ENCODE peak calls at places on chromosomes 1 and 21, in six cellular contexts. One of them, this sample, is unnamed.

GRCh38 chr1:206467915-206468314 is 2.4 kb upstream of the IKBKE start:
- DNase-seq in neuronal stem cell: no peak
- DNase-seq in trophoblast cell: peak; percentile 49
- DNase-seq in IMR-90: peak; percentile 40
- DNase-seq in H1: no peak
- DNase-seq in H9: no peak
- DNase-seq in this sample: no peak

GRCh38 chr1:82366694-82367093 is 566.0 kb downstream of the ADGRL2 start:
- DNase-seq in H1: no peak
- DNase-seq in neuronal stem cell: no peak
- DNase-seq in IMR-90: no peak
- DNase-seq in trophoblast cell: no peak
- DNase-seq in H9: no peak
- DNase-seq in this sample: no peak

GRCh38 chr1:99266731-99267130 is 2.4 kb downstream of the PLPPR4 start:
- DNase-seq in neuronal stem cell: no peak
- DNase-seq in H1: no peak
- DNase-seq in H9: no peak
- DNase-seq in IMR-90: peak; percentile 96
- DNase-seq in trophoblast cell: no peak
- DNase-seq in this sample: no peak

GRCh38 chr1:115193026-115193425 is 103.7 kb upstream of the TSPAN2 start:
- DNase-seq in H1: no peak
- DNase-seq in trophoblast cell: no peak
- DNase-seq in H9: no peak
- DNase-seq in IMR-90: no peak
- DNase-seq in neuronal stem cell: no peak
- DNase-seq in this sample: no peak

GRCh38 chr1:161200992-161201827 is 957 bp upstream of the NDUFS2 start:
- DNase-seq in IMR-90: peak; percentile 69
- DNase-seq in H1: no peak
- DNase-seq in trophoblast cell: no peak
- DNase-seq in neuronal stem cell: no peak
- DNase-seq in H9: no peak
- DNase-seq in this sample: no peak

GRCh38 chr1:231660198-231660597 is 33.6 kb downstream of the DISC1 start:
- DNase-seq in trophoblast cell: no peak
- DNase-seq in neuronal stem cell: no peak
- DNase-seq in H9: no peak
- DNase-seq in IMR-90: no peak
- DNase-seq in H1: no peak
- DNase-seq in this sample: no peak

GRCh38 chr1:184973308-184974085 is 811 bp downstream of the NIBAN1 start:
- DNase-seq in trophoblast cell: peak; percentile 65
- DNase-seq in H9: peak; percentile 61
- DNase-seq in IMR-90: peak; percentile 82
- DNase-seq in H1: no peak
- DNase-seq in neuronal stem cell: peak; percentile 27
- DNase-seq in this sample: peak; percentile 74

GRCh38 chr1:6239950-6240768 is 3.8 kb upstream of the HES3 start:
- DNase-seq in H9: peak; percentile 63
- DNase-seq in H1: no peak
- DNase-seq in neuronal stem cell: no peak
- DNase-seq in IMR-90: peak; percentile 36
- DNase-seq in trophoblast cell: no peak
- DNase-seq in this sample: peak; percentile 60

GRCh38 chr1:232292818-232293217 is 337.1 kb downstream of the SIPA1L2 start:
- DNase-seq in IMR-90: no peak
- DNase-seq in H1: no peak
- DNase-seq in trophoblast cell: peak; percentile 41
- DNase-seq in neuronal stem cell: no peak
- DNase-seq in H9: no peak
- DNase-seq in this sample: no peak

GRCh38 chr1:16109571-16109970 is 36.1 kb upstream of the FAM131C start:
- DNase-seq in neuronal stem cell: no peak
- DNase-seq in H1: no peak
- DNase-seq in trophoblast cell: no peak
- DNase-seq in IMR-90: peak; percentile 32
- DNase-seq in H9: no peak
- DNase-seq in this sample: no peak

GRCh38 chr1:34865573-34865972 is 6.0 kb upstream of the SMIM12 start:
- DNase-seq in neuronal stem cell: no peak
- DNase-seq in H1: no peak
- DNase-seq in IMR-90: no peak
- DNase-seq in trophoblast cell: no peak
- DNase-seq in H9: no peak
- DNase-seq in this sample: no peak
- H3K18ac ChIP-seq in neuronal stem cell: peak overlapping the region; percentile 86
- H3K18ac ChIP-seq in H1: no peak overlapping the region
- H3K18ac ChIP-seq in IMR-90: no peak overlapping the region
- H3K18ac ChIP-seq in trophoblast cell: no peak overlapping the region
- H3K18ac ChIP-seq in H9: no peak overlapping the region
- H3K18ac ChIP-seq in this sample: peak overlapping the region; percentile 85

DNA sequence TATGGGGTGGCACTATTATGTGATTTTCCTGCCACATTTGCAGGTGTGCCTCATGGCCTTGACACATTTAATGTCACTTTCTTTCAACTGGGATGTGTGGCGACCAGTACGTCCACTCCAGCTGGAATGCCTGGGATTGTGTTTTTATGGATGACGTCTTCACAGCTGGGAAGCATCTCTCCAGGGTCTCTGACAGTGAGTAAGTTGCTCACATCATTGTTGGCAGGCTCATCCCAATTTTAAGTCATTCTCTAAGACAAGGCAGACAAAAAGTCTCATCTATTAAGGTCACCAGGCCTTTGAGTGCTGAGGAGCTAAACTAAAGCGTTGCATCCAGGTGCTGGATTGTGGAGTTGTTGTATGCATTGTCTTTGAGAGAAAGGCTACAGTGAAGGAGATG is 43.3 kb downstream of the RUNX1 start:
- DNase-seq in IMR-90: no peak
- DNase-seq in neuronal stem cell: no peak
- DNase-seq in H1: no peak
- DNase-seq in trophoblast cell: no peak
- DNase-seq in H9: no peak
- DNase-seq in this sample: no peak
- H3K18ac ChIP-seq in IMR-90: peak overlapping the region; percentile 90
- H3K18ac ChIP-seq in neuronal stem cell: no peak overlapping the region
- H3K18ac ChIP-seq in H1: no peak overlapping the region
- H3K18ac ChIP-seq in trophoblast cell: no peak overlapping the region
- H3K18ac ChIP-seq in H9: no peak overlapping the region
- H3K18ac ChIP-seq in this sample: no peak overlapping the region

GRCh38 chr1:198174297-198174696 is 17.5 kb downstream of the NEK7 start:
- DNase-seq in IMR-90: peak; percentile 43
- DNase-seq in trophoblast cell: no peak
- DNase-seq in neuronal stem cell: no peak
- DNase-seq in H1: no peak
- DNase-seq in H9: no peak
- DNase-seq in this sample: no peak

GRCh38 chr1:198168180-198168579 is 11.4 kb downstream of the NEK7 start:
- DNase-seq in neuronal stem cell: no peak
- DNase-seq in H1: no peak
- DNase-seq in trophoblast cell: no peak
- DNase-seq in IMR-90: peak; percentile 75
- DNase-seq in H9: no peak
- DNase-seq in this sample: no peak

GRCh38 chr1:198169704-198170103 is 12.9 kb downstream of the NEK7 start:
- DNase-seq in neuronal stem cell: no peak
- DNase-seq in H1: no peak
- DNase-seq in trophoblast cell: no peak
- DNase-seq in H9: no peak
- DNase-seq in IMR-90: no peak
- DNase-seq in this sample: no peak

GRCh38 chr1:198173832-198174231 is 17.0 kb downstream of the NEK7 start:
- DNase-seq in H1: no peak
- DNase-seq in neuronal stem cell: no peak
- DNase-seq in trophoblast cell: no peak
- DNase-seq in H9: no peak
- DNase-seq in IMR-90: no peak
- DNase-seq in this sample: no peak

DNA sequence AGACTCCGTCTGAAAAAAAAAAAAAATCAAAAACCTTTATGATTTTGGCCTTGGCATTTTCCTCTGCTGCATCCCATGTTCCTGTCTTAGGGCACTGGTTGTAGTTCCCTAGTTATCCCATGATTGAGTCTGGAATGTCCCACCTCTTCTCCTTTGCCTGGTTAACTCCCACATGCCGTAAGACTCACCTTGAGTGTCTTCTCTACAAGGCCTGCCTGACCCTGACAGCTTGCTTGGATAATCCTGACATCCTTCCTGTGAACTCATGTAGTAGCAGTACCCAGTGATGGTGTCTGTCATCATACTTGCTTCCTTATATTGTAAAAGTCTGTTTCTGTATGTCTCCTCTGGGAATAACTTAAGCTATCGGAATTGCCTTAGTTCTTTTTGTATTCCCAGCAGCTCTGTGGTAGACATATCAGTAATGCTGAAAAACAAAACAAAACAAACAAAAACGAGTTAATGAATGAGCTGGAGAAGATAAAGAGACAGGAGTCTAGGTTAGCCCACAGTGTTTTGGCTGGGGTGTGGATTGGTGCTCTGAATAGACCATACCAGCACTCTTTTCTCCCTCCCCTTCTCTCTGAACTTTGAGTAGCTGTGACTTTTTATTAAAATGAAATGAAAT is 15.0 kb downstream of the NEK7 start:
- DNase-seq in H1: no peak
- DNase-seq in trophoblast cell: no peak
- DNase-seq in H9: no peak
- DNase-seq in IMR-90: no peak
- DNase-seq in neuronal stem cell: no peak
- DNase-seq in this sample: peak; percentile 53
- H3K18ac ChIP-seq in H1: no peak overlapping the region
- H3K18ac ChIP-seq in trophoblast cell: no peak overlapping the region
- H3K18ac ChIP-seq in H9: no peak overlapping the region
- H3K18ac ChIP-seq in IMR-90: no peak overlapping the region
- H3K18ac ChIP-seq in neuronal stem cell: no peak overlapping the region
- H3K18ac ChIP-seq in this sample: no peak overlapping the region

GRCh38 chr1:9293512-9294439 is 1.1 kb downstream of the SPSB1 start:
- DNase-seq in H9: no peak
- DNase-seq in trophoblast cell: peak; percentile 37
- DNase-seq in H1: no peak
- DNase-seq in IMR-90: peak; percentile 48
- DNase-seq in neuronal stem cell: no peak
- DNase-seq in this sample: peak; percentile 52
- H3K18ac ChIP-seq in H9: no peak overlapping the region
- H3K18ac ChIP-seq in trophoblast cell: peak overlapping the region; percentile 79
- H3K18ac ChIP-seq in H1: peak overlapping the region; percentile 7
- H3K18ac ChIP-seq in IMR-90: peak overlapping the region; percentile 87
- H3K18ac ChIP-seq in neuronal stem cell: peak overlapping the region; percentile 93
- H3K18ac ChIP-seq in this sample: peak overlapping the region; percentile 89

This sample was measured in mesendoderm.